ENCODE peak calls at places on chromosomes 1 and 21, in eight cellular contexts. Q is foreskin keratinocyte, U is right lobe of liver, W is GM23338, S is esophagus squamous epithelium, Y is IMR-90, M is pancreas, A is tibial nerve. J is an unnamed sample. For H3K27me3 and H3K4me1, the result is how much of the 10 kb centered on the place peaks cover.

GRCh38 chr1:16617778-16618580 is 4.6 kb upstream of the NBPF1 start:
- DNase-seq in S (no peak), W (no peak), A (no peak), U (no peak), Q (no peak), Y (no peak), M (no peak), J (peak)

GRCh38 chr21:43869486-43870325 is 4.7 kb downstream of the AGPAT3 start:
- DNase-seq in Q (no peak), W (no peak), A (no peak), M (no peak), U (no peak), Y (no peak), S (no peak), J (no peak)

GRCh38 chr1:2300851-2301606 is 72.9 kb downstream of the SKI start:
- DNase-seq in A (peak), M (no peak), W (no peak), Y (peak), U (peak), S (peak), Q (no peak), J (no peak)

GRCh38 chr1:8025671-8026144 is 401 bp downstream of the ERRFI1 start:
- DNase-seq in W (no peak), U (no peak), Q (no peak), M (no peak), Y (no peak), A (no peak), S (no peak), J (peak)

GRCh38 chr1:221166559-221167318 is 287.5 kb downstream of the HLX start:
- DNase-seq in A (no peak), W (no peak), M (no peak), U (no peak), Y (no peak), Q (no peak), S (no peak), J (no peak)

GRCh38 chr21:29078884-29079765 is 5.7 kb upstream of the CCT8 start:
- DNase-seq in U (no peak), A (no peak), W (no peak), S (no peak), Y (no peak), Q (no peak), M (no peak), J (no peak)

GRCh38 chr1:31955917-31956736 is 18.0 kb upstream of the PTP4A2 start:
- DNase-seq in S (peak), A (peak), M (peak), U (peak), Q (peak), W (peak), Y (peak), J (peak)

GRCh38 chr21:15124731-15125130 is 59.9 kb upstream of the NRIP1 start:
- DNase-seq in M (no peak), S (no peak), Y (no peak), W (no peak), A (no peak), Q (no peak), U (no peak), J (no peak)

GRCh38 chr1:33050221-33051076 is 13.8 kb upstream of the AK2 start:
- DNase-seq in M (no peak), W (peak), S (no peak), Q (peak), U (no peak), Y (peak), A (no peak), J (no peak)

GRCh38 chr1:201885531-201886075 is 3.1 kb upstream of the SHISA4 start:
- DNase-seq in U (no peak), W (no peak), M (peak), Q (peak), A (no peak), S (no peak), Y (peak), J (peak)

GRCh38 chr1:21045351-21045750 is 131.3 kb downstream of the EIF4G3 start:
- DNase-seq in M (no peak), W (no peak), A (no peak), Y (no peak), S (no peak), U (no peak), Q (no peak), J (no peak)

GRCh38 chr1:170537798-170538503 is 6.0 kb downstream of the GORAB start:
- DNase-seq in Q (no peak), S (no peak), A (no peak), Y (peak), W (no peak), U (no peak), M (no peak), J (no peak)

GRCh38 chr1:31855038-31855845 is 39.4 kb upstream of the SPOCD1 start:
- DNase-seq in M (no peak), W (no peak), U (no peak), Q (peak), S (no peak), A (no peak), Y (peak), J (no peak)

GRCh38 chr1:165696625-165697100 is 1.7 kb downstream of the ALDH9A1 start:
- DNase-seq in A (no peak), Y (peak), S (no peak), Q (peak), W (no peak), U (no peak), M (no peak), J (no peak)

GRCh38 chr21:25171438-25171837 is 435.8 kb downstream of the MRPL39 start:
- DNase-seq in Q (no peak), M (no peak), U (no peak), S (no peak), A (no peak), Y (peak), W (no peak), J (no peak)

GRCh38 chr1:182301467-182302198 is 90.0 kb downstream of the GLUL start:
- DNase-seq in Y (peak), M (no peak), A (no peak), W (peak), S (no peak), Q (peak), U (no peak), J (peak)

GRCh38 chr1:36589006-36589405 is 106.3 kb upstream of the CSF3R start:
- DNase-seq in A (no peak), M (no peak), S (no peak), U (no peak), Q (no peak), Y (no peak), W (no peak), J (no peak)

GRCh38 chr21:46295177-46295711 is 9.1 kb downstream of the YBEY start:
- DNase-seq in A (no peak), Y (peak), W (peak), U (no peak), Q (no peak), M (no peak), S (no peak), J (peak)

GRCh38 chr1:1062364-1063163 is 11.5 kb downstream of the RNF223 start:
- DNase-seq in U (no peak), M (no peak), S (no peak), W (no peak), Y (peak), Q (no peak), A (no peak), J (no peak)

GRCh38 chr1:97314685-97315084 is 593.1 kb downstream of the PTBP2 start:
- DNase-seq in W (no peak), Q (no peak), S (no peak), Y (no peak), A (no peak), M (no peak), U (no peak), J (no peak)

GRCh38 chr1:212814989-212815388 is 23.3 kb downstream of the TATDN3 start:
- DNase-seq in Q (no peak), W (peak), Y (no peak), A (no peak), S (no peak), U (no peak), M (no peak), J (no peak)

GRCh38 chr1:119885903-119886783 is 10.2 kb downstream of the ADAM30 start:
- DNase-seq in M (peak), S (no peak), W (peak), U (peak), Y (peak), Q (peak), A (no peak), J (peak)

GRCh38 chr1:154463512-154463990 is 38.5 kb upstream of the TDRD10 start:
- DNase-seq in Q (no peak), U (no peak), S (no peak), W (no peak), A (no peak), Y (no peak), M (peak), J (no peak)

GRCh38 chr21:29258626-29259335 is 39.9 kb upstream of the BACH1 start:
- DNase-seq in A (no peak), M (no peak), W (no peak), Y (peak), S (no peak), Q (peak), U (peak), J (no peak)

GRCh38 chr1:43835141-43836021 is 98.2 kb upstream of the ARTN start:
- DNase-seq in U (no peak), Y (peak), S (no peak), M (no peak), Q (peak), A (no peak), W (peak), J (no peak)

GRCh38 chr1:192904438-192904895 is 95.6 kb downstream of the RGS2 start:
- DNase-seq in M (no peak), A (no peak), U (no peak), W (no peak), S (no peak), Y (peak), Q (peak), J (no peak)

GRCh38 chr1:89148259-89148658 is 22.3 kb upstream of the GBP2 start:
- DNase-seq in Q (no peak), W (no peak), S (no peak), U (no peak), A (no peak), Y (no peak), M (no peak), J (no peak)

GRCh38 chr1:159900086-159900680 is at the start of gene CFAP45:
- DNase-seq in A (peak), Y (peak), Q (peak), S (no peak), M (peak), U (peak), W (peak), J (peak)
- TF ChIP-seq CTCF in A (no peak), Y (no peak), Q (no peak), S (no peak), M (no peak), U (no peak), W (no peak), J (no peak)

GRCh38 chr1:168735987-168736386 is 7.0 kb upstream of the DPT start:
- DNase-seq in U (no peak), Q (no peak), Y (no peak), W (no peak), M (no peak), A (no peak), S (no peak), J (no peak)
- H3K27me3 ChIP-seq in U (under half), Q (under half), Y (under half), W (under half), M (under half), A (under half), S (under half), J (under half)

GRCh38 chr1:29687166-29687565 is 450.8 kb downstream of the PTPRU start:
- DNase-seq in Y (no peak), A (no peak), U (no peak), Q (no peak), M (no peak), S (no peak), W (no peak), J (no peak)

GRCh38 chr1:29689372-29690030 is 453.2 kb downstream of the PTPRU start:
- DNase-seq in Y (no peak), W (no peak), A (no peak), Q (no peak), S (no peak), M (no peak), U (no peak), J (peak)

GRCh38 chr1:29686012-29686930 is 449.9 kb downstream of the PTPRU start:
- DNase-seq in A (no peak), Y (no peak), U (no peak), Q (peak), M (no peak), S (no peak), W (no peak), J (peak)

GRCh38 chr1:29688477-29689365 is 452.4 kb downstream of the PTPRU start:
- DNase-seq in S (no peak), Y (peak), Q (peak), M (no peak), U (no peak), W (no peak), A (no peak), J (peak)

GRCh38 chr1:29687601-29688244 is 451.4 kb downstream of the PTPRU start:
- DNase-seq in A (no peak), Q (no peak), M (no peak), Y (peak), W (no peak), U (no peak), S (no peak), J (peak)
- H3K4me1 ChIP-seq in A (under half), Q (under half), M (under half), Y (under half), W (under half), U (under half), S (under half), J (under half)

GRCh38 chr1:115642168-115643072 is 650 bp downstream of the VANGL1 start:
- DNase-seq in U (peak), W (peak), S (no peak), M (peak), Q (peak), A (no peak), Y (peak), J (peak)

GRCh38 chr1:115643636-115644035 is 1.9 kb downstream of the VANGL1 start:
- DNase-seq in Y (no peak), M (no peak), S (no peak), Q (no peak), W (no peak), U (no peak), A (no peak), J (peak)

GRCh38 chr1:115641762-115642167 is at the start of gene VANGL1:
- DNase-seq in U (peak), Y (peak), W (peak), S (no peak), A (no peak), M (peak), Q (no peak), J (peak)

GRCh38 chr1:115643219-115643618 is 1.4 kb downstream of the VANGL1 start:
- DNase-seq in W (no peak), M (no peak), S (no peak), U (no peak), Q (no peak), A (no peak), Y (no peak), J (no peak)

GRCh38 chr1:115640384-115640783 is 1.4 kb upstream of the VANGL1 start:
- DNase-seq in U (no peak), A (no peak), W (no peak), M (no peak), Y (no peak), S (no peak), Q (no peak), J (peak)
- TF ChIP-seq CTCF in U (no peak), A (no peak), W (no peak), M (no peak), Y (no peak), S (no peak), Q (no peak), J (no peak)

GRCh38 chr1:4652631-4653327 is 1.6 kb upstream of the AJAP1 start:
- DNase-seq in S (no peak), M (peak), A (no peak), W (peak), Q (no peak), Y (no peak), U (peak), J (peak)
- H3K27me3 ChIP-seq in S (under half), M (under half), A (under half), W (under half), Q (under half), Y (under half), U (under half), J (under half)

DNA sequence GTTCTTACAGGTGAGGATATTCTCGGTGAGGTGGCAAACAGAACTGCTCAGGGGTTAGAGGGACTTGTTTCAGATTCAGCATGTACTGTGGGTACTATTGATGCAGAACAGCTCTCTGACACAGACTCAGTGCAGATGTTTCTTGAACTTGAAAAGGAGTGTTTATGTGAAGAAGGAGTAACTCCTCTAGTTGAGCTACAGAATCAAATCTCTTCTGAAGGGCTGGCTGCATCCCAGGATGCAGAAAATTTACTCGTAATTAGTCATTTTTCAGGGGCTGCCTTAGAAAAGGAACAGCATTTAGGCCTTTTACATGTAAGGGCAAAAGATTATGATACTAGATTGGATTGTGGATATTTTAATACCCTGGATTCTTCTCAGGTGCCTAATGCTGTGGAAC is 79.9 kb upstream of the BMP8A start:
- DNase-seq in A (no peak), Y (peak), Q (no peak), W (no peak), M (no peak), U (no peak), S (no peak), J (no peak)
- H3K4me1 ChIP-seq in A (half or more), Y (under half), Q (under half), W (half or more), M (under half), U (under half), S (half or more), J (under half)

GRCh38 chr21:36087362-36088138 is 17.7 kb downstream of the CBR1 start:
- DNase-seq in U (no peak), Y (peak), A (no peak), Q (peak), M (no peak), S (no peak), W (peak), J (peak)
- TF ChIP-seq CTCF in U (no peak), Y (no peak), A (no peak), Q (peak), M (no peak), S (no peak), W (peak), J (peak)

DNA sequence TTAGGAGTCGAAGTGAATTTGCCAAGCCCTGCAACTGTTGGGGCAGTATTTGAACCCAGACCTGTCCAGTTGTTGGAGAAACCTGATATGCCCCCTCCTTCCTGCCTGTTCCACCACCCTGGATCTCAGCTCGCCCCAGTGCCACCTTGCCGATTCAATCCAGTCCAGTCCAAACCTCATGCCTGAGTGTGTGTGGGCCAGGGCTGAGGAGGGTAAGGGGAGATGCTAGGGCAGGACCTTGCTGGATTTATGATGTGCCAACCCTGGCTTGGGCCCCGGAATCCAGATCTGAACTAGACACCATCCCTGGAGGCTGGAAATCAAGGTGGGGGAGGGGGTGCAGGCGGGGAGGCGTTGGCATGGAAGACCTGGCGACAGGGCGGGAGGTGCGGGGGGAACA is 98.9 kb upstream of the WNT4 start:
- DNase-seq in U (no peak), Q (no peak), M (no peak), A (no peak), Y (no peak), W (no peak), S (no peak), J (no peak)
- H3K27me3 ChIP-seq in U (under half), Q (half or more), M (under half), A (under half), Y (half or more), W (under half), S (under half), J (under half)

GRCh38 chr21:39313457-39314154 is at the start of gene BRWD1:
- DNase-seq in A (peak), Y (peak), U (peak), S (peak), W (peak), Q (peak), M (peak), J (peak)
- H3K4me1 ChIP-seq in A (under half), Y (under half), U (under half), S (under half), W (under half), Q (under half), M (under half), J (under half)

GRCh38 chr1:38137164-38137563 is 90.6 kb upstream of the POU3F1 start:
- DNase-seq in U (no peak), W (no peak), Y (no peak), Q (peak), S (no peak), M (no peak), A (no peak), J (no peak)

GRCh38 chr1:38140025-38140487 is 93.5 kb upstream of the POU3F1 start:
- DNase-seq in U (no peak), M (no peak), A (no peak), S (no peak), W (peak), Y (peak), Q (no peak), J (peak)

GRCh38 chr1:38141483-38141882 is 94.9 kb upstream of the POU3F1 start:
- DNase-seq in Q (no peak), Y (no peak), U (no peak), A (no peak), W (no peak), S (no peak), M (no peak), J (peak)

GRCh38 chr1:38135621-38136414 is 89.2 kb upstream of the POU3F1 start:
- DNase-seq in W (no peak), Q (no peak), S (no peak), A (no peak), M (no peak), U (no peak), Y (no peak), J (peak)

GRCh38 chr1:38138498-38139233 is 92.1 kb upstream of the POU3F1 start:
- DNase-seq in A (peak), W (no peak), S (no peak), U (peak), M (peak), Q (peak), Y (peak), J (peak)
- TF ChIP-seq CTCF in A (peak), W (no peak), S (no peak), U (no peak), M (no peak), Q (peak), Y (peak), J (no peak)